ENCODE peak calls at places on chromosomes 7 and 10, in five cellular contexts. O is HCT116, J is suprapubic skin, A is H1, F is spleen. H is an unnamed sample.

GRCh38 chr10:116082211-116082610 is 190.8 kb downstream of the GFRA1 start:
- DNase-seq in O (no peak), J (no peak), A (no peak), F (no peak), H (no peak)

GRCh38 chr7:130909881-130910672 is 176.1 kb upstream of the KLF14 start:
- DNase-seq in O (no peak), J (no peak), A (no peak), F (no peak), H (no peak)

GRCh38 chr10:241451-241850 is 106.2 kb downstream of the ZMYND11 start:
- DNase-seq in O (no peak), J (no peak), A (no peak), F (no peak), H (no peak)

GRCh38 chr10:74677951-74678350 is 148.4 kb upstream of the KAT6B start:
- DNase-seq in O (no peak), J (no peak), A (no peak), F (no peak), H (no peak)

GRCh38 chr10:60426425-60426824 is 36.8 kb upstream of the ANK3 start:
- DNase-seq in O (no peak), J (no peak), A (no peak), F (no peak), H (no peak)

GRCh38 chr10:74419491-74420466 is 268.8 kb downstream of the ADK start:
- DNase-seq in O (peak; percentile 10), J (no peak), A (no peak), F (no peak), H (no peak)

GRCh38 chr7:116955801-116956514 is 2.7 kb downstream of the ST7 start:
- DNase-seq in O (no peak), J (no peak), A (no peak), F (no peak), H (no peak)

GRCh38 chr7:13044309-13044708 is 356.9 kb downstream of the ARL4A start:
- DNase-seq in O (peak; percentile 43), J (no peak), A (no peak), F (no peak), H (no peak)

GRCh38 chr10:33350041-33350440 is 15.6 kb upstream of the NRP1 start:
- DNase-seq in O (no peak), J (no peak), A (no peak), F (no peak), H (no peak)

GRCh38 chr7:144842377-144842851 is 6.6 kb upstream of the TPK1 start:
- DNase-seq in O (no peak), J (no peak), A (no peak), F (peak; percentile 81), H (peak; percentile 85)

GRCh38 chr10:30722956-30723355 is 93.4 kb upstream of the LYZL2 start:
- DNase-seq in O (no peak), J (peak; percentile 11), A (no peak), F (no peak), H (no peak)

GRCh38 chr7:96729795-96730194 is 20.1 kb upstream of the SEM1 start:
- DNase-seq in O (no peak), J (no peak), A (no peak), F (no peak), H (no peak)

GRCh38 chr7:12321248-12321647 is 82.4 kb downstream of the VWDE start:
- DNase-seq in O (no peak), J (no peak), A (no peak), F (no peak), H (no peak)

GRCh38 chr7:132638000-132638399 is 61.7 kb upstream of the PLXNA4 start:
- DNase-seq in O (no peak), J (no peak), A (no peak), F (no peak), H (no peak)

GRCh38 chr7:140201393-140201792 is 24.6 kb upstream of the KDM7A start:
- DNase-seq in O (no peak), J (no peak), A (no peak), F (no peak), H (no peak)

GRCh38 chr10:68333058-68333395 is 299 bp upstream of the PBLD start:
- DNase-seq in O (no peak), J (no peak), A (no peak), F (no peak), H (no peak)

GRCh38 chr7:151494569-151495284 is 25.0 kb downstream of the RHEB start:
- DNase-seq in O (no peak), J (no peak), A (no peak), F (no peak), H (no peak)

GRCh38 chr7:6636741-6637543 is at the start of gene ZNF316:
- DNase-seq in O (no peak), J (no peak), A (no peak), F (peak; percentile 94), H (peak; percentile 61)

GRCh38 chr7:151814400-151814914 is 62.5 kb downstream of the PRKAG2 start:
- DNase-seq in O (no peak), J (no peak), A (no peak), F (no peak), H (no peak)

GRCh38 chr7:150962743-150963399 is 15.2 kb downstream of the KCNH2 start:
- DNase-seq in O (no peak), J (no peak), A (no peak), F (peak; percentile 85), H (peak; percentile 87)

GRCh38 chr10:104582604-104582951 is 58.5 kb upstream of the SORCS3 start:
- DNase-seq in O (no peak), J (no peak), A (no peak), F (no peak), H (no peak)

GRCh38 chr10:48604408-48605263 is at the start of gene ARHGAP22:
- DNase-seq in O (no peak), J (no peak), A (no peak), F (no peak), H (peak; percentile 42)

GRCh38 chr7:24907311-24907886 is 72.6 kb downstream of the OSBPL3 start:
- DNase-seq in O (peak; percentile 65), J (no peak), A (no peak), F (no peak), H (no peak)

GRCh38 chr10:117439243-117439912 is 64.1 kb upstream of the PDZD8 start:
- DNase-seq in O (no peak), J (peak; percentile 89), A (no peak), F (no peak), H (no peak)

GRCh38 chr10:93991596-93992284 is 2.0 kb upstream of the PLCE1 start:
- DNase-seq in O (peak; percentile 26), J (no peak), A (no peak), F (no peak), H (peak; percentile 57)
- TF ChIP-seq POLR2AphosphoS5 in O (no peak), J (no peak), A (no peak), F (peak; percentile 15), H (no peak)

DNA sequence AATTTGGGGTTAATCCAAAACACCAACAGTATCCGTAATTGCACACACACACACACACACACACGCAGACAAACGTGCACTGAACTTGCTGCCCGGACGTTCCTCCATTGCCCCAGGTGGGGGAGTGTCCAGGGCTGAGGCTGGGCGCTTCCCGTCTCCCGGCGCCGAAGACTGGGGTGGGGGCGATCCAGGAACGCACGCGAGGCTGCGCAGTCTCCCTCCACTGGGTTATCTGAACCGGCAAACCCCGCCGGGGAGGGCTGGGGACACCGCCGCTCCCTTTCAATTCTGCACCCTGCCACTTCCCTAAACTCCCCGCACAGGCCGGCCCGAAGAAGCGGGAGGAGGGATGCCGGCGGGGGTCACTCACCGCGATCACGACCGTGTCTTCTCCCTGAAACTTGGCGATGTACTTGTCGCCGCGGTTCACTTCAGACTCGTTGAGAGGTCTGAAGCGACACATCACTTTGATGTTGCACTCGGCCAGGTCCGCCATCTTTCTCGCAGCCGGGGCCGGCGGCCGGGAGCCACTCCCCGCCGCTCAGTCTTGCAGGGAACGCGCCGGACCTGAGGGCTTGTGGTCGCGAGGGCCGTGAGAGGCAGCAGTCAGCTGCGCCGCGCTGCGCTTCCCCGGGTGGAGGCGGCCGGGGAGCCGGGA is 618 bp downstream of the KIF5B start:
- DNase-seq in O (no peak), J (peak; percentile 86), A (no peak), F (peak; percentile 94), H (peak; percentile 95)
- TF ChIP-seq POLR2A in O (no peak), J (peak; percentile 46), A (peak; percentile 39), F (no peak), H (no peak)

GRCh38 chr7:80232969-80233724 is 98.5 kb downstream of the GNAI1 start:
- DNase-seq in O (no peak), J (no peak), A (no peak), F (no peak), H (no peak)
- H3K4me3 ChIP-seq in O (no peak overlapping the region), J (no peak overlapping the region), A (no peak overlapping the region), F (no peak overlapping the region), H (no peak overlapping the region)

DNA sequence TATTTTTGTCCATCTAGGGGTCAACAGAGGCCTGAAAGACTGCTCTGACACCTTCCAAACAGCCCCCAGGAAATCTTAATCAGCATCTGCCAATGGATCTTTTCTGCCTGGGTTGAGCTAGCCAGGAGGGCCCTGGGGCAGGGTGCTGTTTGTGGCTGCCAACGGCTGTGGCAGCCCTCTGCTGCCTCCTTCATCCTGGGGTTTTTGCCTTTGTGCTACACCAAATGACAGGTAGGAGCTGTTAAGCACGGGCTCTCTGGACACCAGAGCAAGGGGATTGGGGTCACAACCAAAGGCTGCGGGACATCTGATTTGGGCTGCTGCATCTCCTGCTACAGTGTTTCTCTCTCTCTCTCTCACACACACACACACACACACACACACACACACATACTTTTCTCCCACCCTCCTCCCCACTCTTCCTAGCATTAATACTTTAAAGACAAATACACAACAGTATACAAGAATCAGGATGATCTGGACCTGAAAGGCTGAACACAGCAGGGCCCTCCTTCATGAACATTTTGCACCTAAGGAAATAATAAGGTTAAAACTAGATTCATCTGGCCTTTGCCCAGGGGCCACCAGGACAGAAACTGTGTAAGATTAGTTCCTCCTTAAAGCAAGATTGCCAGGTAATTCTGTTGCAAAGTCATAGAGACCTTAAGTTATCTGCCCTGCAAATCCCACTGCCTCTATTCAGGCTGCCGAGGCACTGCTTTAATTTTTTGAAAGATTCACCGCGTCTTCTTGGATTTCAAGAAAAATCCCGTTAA is 1.8 kb upstream of the KIAA1217 start:
- DNase-seq in O (no peak), J (no peak), A (no peak), F (no peak), H (peak; percentile 28)
- TF ChIP-seq POLR2AphosphoS5 in O (no peak), J (no peak), A (no peak), F (no peak), H (no peak)